ENCODE peak calls at places on chromosomes 13 and 19, in eight cellular contexts. I, L, R, H, U, Y, Z and T are unnamed samples. For H3K4me1, the result is how much of the 10 kb centered on the place peaks cover.

GRCh38 chr13:90352763-90353162 is 994.7 kb upstream of the MIR17HG start:
- DNase-seq in Y (no peak), I (no peak), L (no peak), U (no peak), H (no peak), Z (no peak), R (no peak), T (no peak)

GRCh38 chr13:26558912-26559485 is 1.5 kb downstream of the WASF3 start:
- DNase-seq in L (no peak), U (peak), Y (no peak), Z (no peak), H (no peak), R (no peak), I (no peak), T (no peak)

GRCh38 chr13:20461860-20462532 is 63.7 kb downstream of the CRYL1 start:
- DNase-seq in R (no peak), H (no peak), L (peak), U (no peak), I (no peak), Y (no peak), Z (no peak), T (no peak)

GRCh38 chr13:67226686-67227085 is 3.5 kb downstream of the PCDH9 start:
- DNase-seq in U (no peak), L (no peak), R (no peak), Z (no peak), I (no peak), Y (no peak), H (no peak), T (no peak)

GRCh38 chr19:33416307-33417215 is 43.1 kb downstream of the CEBPG start:
- DNase-seq in L (peak), R (peak), I (peak), Z (no peak), H (peak), U (peak), Y (peak), T (peak)

GRCh38 chr19:31668916-31669315 is 319.7 kb upstream of the TSHZ3 start:
- DNase-seq in R (no peak), H (peak), U (no peak), L (no peak), I (no peak), Y (no peak), Z (no peak), T (no peak)

GRCh38 chr13:66660013-66660804 is 569.9 kb downstream of the PCDH9 start:
- DNase-seq in H (peak), U (no peak), Y (no peak), Z (no peak), L (no peak), I (no peak), R (peak), T (no peak)

GRCh38 chr19:10871711-10872550 is 578 bp downstream of the CARM1 start:
- DNase-seq in R (peak), Z (no peak), H (no peak), L (peak), Y (peak), U (no peak), I (peak), T (no peak)

GRCh38 chr19:37955986-37956385 is 49.0 kb downstream of the SIPA1L3 start:
- DNase-seq in L (no peak), Z (no peak), Y (no peak), U (no peak), R (no peak), H (no peak), I (no peak), T (no peak)

GRCh38 chr13:99307648-99308339 is 595 bp upstream of the GPR183 start:
- DNase-seq in R (no peak), U (no peak), Y (no peak), I (peak), Z (no peak), H (peak), L (no peak), T (no peak)

GRCh38 chr13:84686458-84686857 is 804.2 kb upstream of the SLITRK1 start:
- DNase-seq in R (no peak), H (no peak), L (no peak), I (no peak), U (no peak), Z (no peak), Y (no peak), T (no peak)

GRCh38 chr19:45385392-45386221 is 15.2 kb upstream of the ERCC2 start:
- DNase-seq in Z (no peak), U (no peak), I (no peak), H (no peak), Y (peak), R (no peak), L (no peak), T (no peak)

GRCh38 chr19:19447536-19448237 is 42.2 kb downstream of the GATAD2A start:
- DNase-seq in L (no peak), I (no peak), Z (no peak), Y (no peak), H (no peak), U (no peak), R (no peak), T (peak)

GRCh38 chr13:112888238-112889111 is 80.5 kb upstream of the MCF2L start:
- DNase-seq in Z (no peak), L (no peak), U (no peak), I (no peak), H (no peak), Y (no peak), R (no peak), T (no peak)

GRCh38 chr19:29873024-29873800 is 61.4 kb downstream of the CCNE1 start:
- DNase-seq in Y (peak), H (no peak), L (peak), I (peak), U (peak), R (peak), Z (no peak), T (peak)

GRCh38 chr19:1090731-1091543 is 4.2 kb downstream of the POLR2E start:
- DNase-seq in H (no peak), R (no peak), Y (no peak), L (no peak), U (no peak), Z (no peak), I (no peak), T (peak)

GRCh38 chr13:40352807-40353562 is 313.5 kb downstream of the FOXO1 start:
- DNase-seq in R (no peak), U (no peak), Y (peak), H (peak), L (peak), Z (no peak), I (no peak), T (no peak)

GRCh38 chr19:16268676-16269319 is 55.8 kb upstream of the KLF2 start:
- DNase-seq in Y (no peak), U (no peak), H (no peak), R (no peak), Z (no peak), I (no peak), L (no peak), T (peak)

DNA sequence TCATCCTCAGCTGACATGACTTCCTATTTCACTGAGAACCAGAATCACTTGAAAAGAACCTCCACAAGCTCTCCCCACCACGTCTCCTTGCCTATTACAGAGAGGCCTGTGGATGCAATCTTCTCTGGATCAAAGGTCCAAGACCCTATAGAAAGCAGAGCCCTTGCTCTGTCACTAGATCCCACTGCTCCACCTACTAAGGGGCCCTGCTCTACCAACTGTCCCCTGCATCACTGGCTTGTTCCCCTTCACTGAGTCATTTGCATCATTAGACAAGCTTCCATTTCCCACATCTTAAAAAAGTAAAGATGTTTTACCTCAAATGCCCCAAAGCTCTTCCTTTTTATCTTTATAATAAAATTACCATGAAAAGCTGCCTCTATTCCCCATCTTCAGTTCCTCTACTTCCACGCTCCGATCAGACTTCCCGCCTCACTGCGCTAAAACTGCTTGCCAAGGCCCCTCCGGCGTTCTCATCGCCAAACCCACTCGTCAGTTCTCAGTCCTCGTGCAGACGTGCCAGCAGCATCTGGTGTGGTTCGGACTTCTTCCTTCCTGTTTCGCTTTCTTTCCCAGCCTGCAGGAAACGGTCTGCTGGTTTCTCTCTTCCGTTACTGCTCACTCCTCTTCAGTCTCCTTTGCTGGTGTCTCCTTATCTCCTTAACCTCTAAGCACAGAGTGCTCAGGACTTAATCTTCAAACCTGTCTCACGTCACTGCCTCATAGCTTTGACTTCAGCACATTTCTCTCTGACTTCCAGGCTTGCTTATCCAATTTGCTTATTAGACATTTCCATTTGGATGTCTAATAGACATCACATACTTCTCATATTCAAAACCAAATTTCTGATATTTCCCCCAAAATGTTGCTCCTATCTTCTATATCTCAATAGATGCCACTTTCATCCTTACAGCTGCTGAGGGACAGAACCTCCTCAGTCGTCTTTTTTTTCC is 40.5 kb downstream of the RCBTB2 start:
- DNase-seq in Y (no peak), Z (no peak), H (no peak), R (peak), U (no peak), I (peak), L (peak), T (peak)
- H3K4me1 ChIP-seq in Y (under half), Z (under half), H (under half), R (half or more), U (under half), I (under half), L (under half), T (half or more)

DNA sequence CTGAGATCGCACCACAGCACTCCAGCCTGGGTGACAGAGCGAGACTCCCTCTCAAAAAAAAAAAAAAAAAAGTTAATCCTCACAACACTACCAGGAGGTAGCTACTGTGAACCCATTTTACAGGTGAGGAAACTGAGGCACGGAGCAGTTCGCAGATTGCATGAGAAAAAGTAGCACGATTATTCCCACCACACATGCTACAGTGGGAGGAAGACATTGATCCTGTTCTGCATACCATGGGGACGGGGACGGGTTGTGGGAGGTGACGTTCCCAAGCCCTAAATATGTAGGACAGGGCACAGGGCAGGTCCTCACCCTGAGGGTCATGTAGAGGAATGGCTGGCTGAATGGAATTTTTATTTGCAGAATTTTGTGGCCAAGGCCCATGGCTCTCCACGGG is 23.7 kb downstream of the CLEC17A start:
- DNase-seq in Z (no peak), Y (no peak), L (no peak), U (no peak), H (no peak), R (no peak), I (no peak), T (no peak)
- H3K4me1 ChIP-seq in Z (under half), Y (under half), L (under half), U (under half), H (under half), R (under half), I (under half), T (under half)

GRCh38 chr13:45441633-45442032 is 23.1 kb upstream of the COG3 start:
- DNase-seq in H (peak), U (no peak), L (no peak), Z (no peak), Y (no peak), I (no peak), R (no peak), T (no peak)

GRCh38 chr13:45436332-45436731 is 18.2 kb upstream of the SLC25A30 start:
- DNase-seq in U (no peak), Y (no peak), H (no peak), I (no peak), R (no peak), Z (no peak), L (no peak), T (no peak)

GRCh38 chr13:45439781-45440462 is 21.7 kb upstream of the SLC25A30 start:
- DNase-seq in L (no peak), R (no peak), U (no peak), H (no peak), Z (no peak), I (no peak), Y (no peak), T (no peak)

GRCh38 chr13:45436953-45437352 is 18.8 kb upstream of the SLC25A30 start:
- DNase-seq in Z (no peak), H (no peak), I (no peak), L (no peak), U (no peak), R (no peak), Y (no peak), T (no peak)

GRCh38 chr13:45439000-45439399 is 20.8 kb upstream of the SLC25A30 start:
- DNase-seq in U (no peak), H (no peak), L (no peak), Y (no peak), I (no peak), R (no peak), Z (no peak), T (no peak)
- H3K4me1 ChIP-seq in U (under half), H (under half), L (under half), Y (under half), I (under half), R (under half), Z (under half), T (under half)

GRCh38 chr13:109228211-109228610 is 558.2 kb downstream of the IRS2 start:
- DNase-seq in Y (no peak), U (no peak), Z (no peak), R (no peak), H (no peak), L (no peak), I (no peak), T (no peak)

GRCh38 chr13:109231853-109232252 is 554.5 kb downstream of the IRS2 start:
- DNase-seq in H (no peak), L (no peak), Z (no peak), Y (no peak), R (no peak), I (no peak), U (no peak), T (no peak)

GRCh38 chr13:109227344-109227940 is 558.9 kb downstream of the IRS2 start:
- DNase-seq in L (no peak), H (no peak), Z (no peak), R (no peak), U (no peak), I (no peak), Y (no peak), T (no peak)

GRCh38 chr13:109235901-109236300 is 550.5 kb downstream of the IRS2 start:
- DNase-seq in U (no peak), R (no peak), Y (no peak), H (no peak), L (no peak), I (no peak), Z (no peak), T (no peak)

GRCh38 chr13:109233293-109233692 is 553.1 kb downstream of the IRS2 start:
- DNase-seq in R (no peak), L (no peak), U (no peak), Z (no peak), I (no peak), Y (no peak), H (no peak), T (no peak)
- H3K4me1 ChIP-seq in R (under half), L (under half), U (under half), Z (under half), I (under half), Y (under half), H (under half), T (under half)

GRCh38 chr13:61276401-61276800 is 139.2 kb downstream of the PCDH20 start:
- DNase-seq in Z (no peak), U (no peak), R (no peak), H (no peak), L (no peak), I (no peak), Y (no peak), T (no peak)
- H3K4me1 ChIP-seq in Z (under half), U (under half), R (under half), H (under half), L (under half), I (under half), Y (under half), T (under half)

GRCh38 chr19:40603071-40603718 is 2.0 kb downstream of the LTBP4 start:
- DNase-seq in L (no peak), U (no peak), Y (no peak), Z (no peak), H (peak), R (peak), I (no peak), T (peak)
- H3K4me1 ChIP-seq in L (under half), U (under half), Y (under half), Z (half or more), H (under half), R (half or more), I (half or more), T (half or more)

DNA sequence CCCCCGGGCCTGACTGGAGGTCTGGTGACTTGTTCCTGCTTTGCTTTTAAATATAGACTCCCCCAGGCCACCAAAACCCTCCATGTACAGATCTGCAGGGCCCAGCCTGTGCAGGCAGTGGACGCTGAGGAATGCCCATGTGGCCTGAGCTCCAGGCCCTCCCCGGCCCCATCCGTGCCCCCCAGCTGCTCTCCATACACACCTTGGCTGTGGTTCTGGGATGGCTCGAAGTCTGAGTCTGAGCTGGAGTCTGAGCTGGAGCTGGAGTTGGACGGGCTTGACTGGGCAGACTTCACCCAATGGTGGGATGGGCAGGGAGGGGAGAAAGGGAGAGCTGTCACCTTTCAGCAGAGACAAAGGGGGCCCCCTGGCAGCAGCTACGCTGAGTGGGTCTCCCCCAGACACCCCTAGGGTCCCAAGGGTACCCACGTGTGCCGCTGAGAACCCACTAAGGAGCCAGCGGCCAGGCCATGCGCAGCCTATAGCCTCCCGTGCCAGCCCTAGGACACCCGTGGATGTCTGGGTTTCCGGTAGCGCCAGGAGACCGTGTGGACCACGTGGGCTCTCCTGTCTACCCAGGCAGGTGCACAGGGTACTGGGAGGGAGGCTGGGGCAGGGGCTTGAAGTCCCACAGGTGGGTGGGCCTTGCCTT is 61.9 kb downstream of the MLLT1 start:
- DNase-seq in U (no peak), R (no peak), L (no peak), Z (no peak), I (no peak), Y (no peak), H (no peak), T (no peak)
- H3K4me1 ChIP-seq in U (under half), R (under half), L (under half), Z (under half), I (under half), Y (under half), H (under half), T (under half)